ENCODE peak calls at places on chromosomes 11 and 22, in four cellular contexts. U is lower lobe of right lung; G is SW 1271; C is stimulated activated CD4-positive, alpha-beta T cell treated with anti-CD3 and anti-CD28 coated beads, Interleukin-1b, Interleukin-23, amount 100 ng/mL, for 24 hours. T is an unnamed sample.

GRCh38 chr11:41983458-41983857 is 524.0 kb upstream of the LRRC4C start:
- DNase-seq in U (no peak), G (no peak), C (no peak), T (no peak)

GRCh38 chr22:44889233-44889878 is 120.4 kb downstream of the PHF21B start:
- DNase-seq in U (no peak), G (no peak), C (no peak), T (peak)

GRCh38 chr11:70813651-70814050 is 415.3 kb downstream of the CTTN start:
- DNase-seq in U (no peak), G (no peak), C (no peak), T (no peak)

GRCh38 chr11:125245299-125245698 is 80.7 kb downstream of the PKNOX2 start:
- DNase-seq in U (no peak), G (no peak), C (no peak), T (no peak)

GRCh38 chr11:131378931-131379330 is 8.5 kb downstream of the NTM start:
- DNase-seq in U (no peak), G (no peak), C (no peak), T (no peak)

GRCh38 chr11:134557571-134558257 is 145.7 kb upstream of the B3GAT1 start:
- DNase-seq in U (no peak), G (no peak), C (no peak), T (no peak)

GRCh38 chr11:45400594-45400993 is 114.5 kb upstream of the SYT13 start:
- DNase-seq in U (no peak), G (peak), C (no peak), T (no peak)

GRCh38 chr11:84836371-84836770 is 790.8 kb downstream of the DLG2 start:
- DNase-seq in U (no peak), G (no peak), C (no peak), T (no peak)

GRCh38 chr22:20885017-20885556 is 26.3 kb downstream of the SNAP29 start:
- DNase-seq in U (no peak), G (no peak), C (no peak), T (no peak)

GRCh38 chr22:35460678-35461077 is 60.7 kb downstream of the MCM5 start:
- DNase-seq in U (no peak), G (no peak), C (no peak), T (no peak)

T was measured in right lobe of liver.